ENCODE peak calls at places on chromosomes 12 and 14, in eight cellular contexts. R is IMR-90, A is GM23338, U is PC-3, J is H9, T is K562, S is hepatocyte, G is neuronal stem cell. D is an unnamed sample.

GRCh38 chr12:54370218-54370730 is 6.0 kb upstream of the GPR84 start:
- DNase-seq in R (peak; percentile 77), A (peak; percentile 93), U (peak; percentile 86), J (peak; percentile 94), T (peak; percentile 87), S (peak; percentile 90), G (no peak), D (no peak)

GRCh38 chr14:102027951-102028350 is 58.9 kb downstream of the HSP90AA1 start:
- DNase-seq in R (no peak), A (no peak), U (peak; percentile 51), J (no peak), T (no peak), S (no peak), G (no peak), D (no peak)

GRCh38 chr14:51419685-51420084 is 179.6 kb downstream of the TMX1 start:
- DNase-seq in R (no peak), A (no peak), U (no peak), J (no peak), T (no peak), S (no peak), G (no peak), D (peak; percentile 55)

GRCh38 chr14:89186850-89187376 is 230.1 kb downstream of the FOXN3 start:
- DNase-seq in R (peak; percentile 16), A (no peak), U (peak; percentile 57), J (no peak), T (peak; percentile 9), S (no peak), G (no peak), D (no peak)

GRCh38 chr12:68904351-68904982 is 28.5 kb downstream of the CPM start:
- DNase-seq in R (peak; percentile 10), A (no peak), U (no peak), J (no peak), T (no peak), S (no peak), G (no peak), D (no peak)

GRCh38 chr12:91785655-91786489 is 359.8 kb downstream of the BTG1 start:
- DNase-seq in R (no peak), A (no peak), U (no peak), J (no peak), T (no peak), S (no peak), G (no peak), D (no peak)

GRCh38 chr14:51092965-51093364 is 1.9 kb downstream of the TRIM9 start:
- DNase-seq in R (no peak), A (no peak), U (no peak), J (no peak), T (no peak), S (no peak), G (no peak), D (no peak)

GRCh38 chr12:130041983-130042812 is 120.1 kb upstream of the FZD10 start:
- DNase-seq in R (no peak), A (peak; percentile 68), U (no peak), J (peak; percentile 88), T (peak; percentile 29), S (peak; percentile 80), G (peak; percentile 57), D (peak; percentile 15)

GRCh38 chr14:92850492-92850891 is 56.4 kb downstream of the GOLGA5 start:
- DNase-seq in R (peak; percentile 46), A (no peak), U (no peak), J (no peak), T (no peak), S (no peak), G (no peak), D (no peak)

DNA sequence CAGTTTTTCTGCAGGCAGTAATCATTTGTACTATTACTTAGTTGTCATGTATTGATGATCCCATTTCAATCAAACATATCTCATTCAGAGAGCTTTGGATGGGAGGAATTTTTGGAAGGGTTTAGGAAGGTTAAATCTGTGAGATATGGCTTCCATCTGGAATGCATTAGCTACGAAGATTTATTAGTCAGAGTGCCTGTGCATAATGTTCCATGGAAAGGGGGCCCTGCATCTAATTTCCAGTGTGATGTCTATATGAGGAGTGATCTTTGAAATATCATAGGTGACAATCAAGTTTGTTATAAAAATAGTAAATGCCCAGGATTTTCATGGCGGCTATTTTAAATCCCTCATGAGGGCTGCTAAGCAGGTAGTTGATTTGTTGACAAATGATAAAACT is 494.9 kb downstream of the EGLN3 start:
- DNase-seq in R (no peak), A (no peak), U (no peak), J (no peak), T (no peak), S (no peak), G (no peak), D (no peak)
- H2AFZ ChIP-seq in R (no peak overlapping the region), A (no peak overlapping the region), U (no peak overlapping the region), J (no peak overlapping the region), T (no peak overlapping the region), S (no peak overlapping the region), G (no peak overlapping the region), D (no peak overlapping the region)

DNA sequence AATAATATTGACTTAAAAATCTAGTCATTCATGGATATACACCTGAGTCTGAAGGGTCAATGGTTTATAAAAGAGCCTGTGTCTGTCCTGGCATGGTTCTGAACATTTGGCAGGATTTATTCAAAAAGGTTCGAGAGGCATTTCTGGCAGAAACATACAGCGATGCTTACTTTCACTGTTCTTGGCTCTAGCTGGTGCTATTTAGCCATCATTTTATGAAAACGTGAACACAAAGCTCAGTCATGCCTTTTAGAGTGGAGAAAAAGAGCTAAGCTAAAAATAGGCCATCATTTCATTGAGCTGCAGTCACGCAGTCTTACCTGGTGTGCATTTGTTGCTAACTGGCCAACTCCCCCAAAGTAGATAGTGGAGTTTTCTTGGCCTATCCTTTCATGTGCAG is 1209.5 kb downstream of the SLC16A7 start:
- DNase-seq in R (no peak), A (no peak), U (no peak), J (no peak), T (no peak), S (no peak), G (no peak), D (no peak)
- H2AFZ ChIP-seq in R (no peak overlapping the region), A (no peak overlapping the region), U (no peak overlapping the region), J (no peak overlapping the region), T (no peak overlapping the region), S (no peak overlapping the region), G (no peak overlapping the region), D (no peak overlapping the region)

DNA sequence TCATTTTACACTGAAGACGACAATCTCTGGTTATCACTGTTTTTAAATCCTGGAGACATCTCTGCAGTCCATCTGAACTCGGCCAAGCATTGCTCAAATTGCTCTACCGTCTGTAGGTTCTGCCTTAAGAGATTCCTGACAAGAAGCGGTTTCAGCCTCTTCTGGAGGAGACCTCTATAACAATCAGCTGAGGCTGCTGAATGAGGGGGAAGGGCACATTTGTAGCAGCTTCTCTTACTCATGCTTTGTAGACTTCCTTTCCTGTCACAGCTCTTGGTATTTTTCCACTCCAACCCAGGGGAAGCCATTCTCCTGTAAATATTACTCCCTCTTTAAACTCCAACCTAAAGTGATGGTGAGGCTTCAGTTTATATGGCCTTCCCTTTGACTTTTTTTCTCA is 3.0 kb downstream of the ARG2 start:
- DNase-seq in R (peak; percentile 85), A (peak; percentile 77), U (peak; percentile 79), J (peak; percentile 73), T (peak; percentile 71), S (peak; percentile 81), G (peak; percentile 29), D (peak; percentile 55)
- H2AFZ ChIP-seq in R (peak overlapping the region; percentile 17), A (no peak overlapping the region), U (peak overlapping the region; percentile 85), J (no peak overlapping the region), T (peak overlapping the region; percentile 63), S (no peak overlapping the region), G (peak overlapping the region; percentile 1), D (peak overlapping the region; percentile 62)

DNA sequence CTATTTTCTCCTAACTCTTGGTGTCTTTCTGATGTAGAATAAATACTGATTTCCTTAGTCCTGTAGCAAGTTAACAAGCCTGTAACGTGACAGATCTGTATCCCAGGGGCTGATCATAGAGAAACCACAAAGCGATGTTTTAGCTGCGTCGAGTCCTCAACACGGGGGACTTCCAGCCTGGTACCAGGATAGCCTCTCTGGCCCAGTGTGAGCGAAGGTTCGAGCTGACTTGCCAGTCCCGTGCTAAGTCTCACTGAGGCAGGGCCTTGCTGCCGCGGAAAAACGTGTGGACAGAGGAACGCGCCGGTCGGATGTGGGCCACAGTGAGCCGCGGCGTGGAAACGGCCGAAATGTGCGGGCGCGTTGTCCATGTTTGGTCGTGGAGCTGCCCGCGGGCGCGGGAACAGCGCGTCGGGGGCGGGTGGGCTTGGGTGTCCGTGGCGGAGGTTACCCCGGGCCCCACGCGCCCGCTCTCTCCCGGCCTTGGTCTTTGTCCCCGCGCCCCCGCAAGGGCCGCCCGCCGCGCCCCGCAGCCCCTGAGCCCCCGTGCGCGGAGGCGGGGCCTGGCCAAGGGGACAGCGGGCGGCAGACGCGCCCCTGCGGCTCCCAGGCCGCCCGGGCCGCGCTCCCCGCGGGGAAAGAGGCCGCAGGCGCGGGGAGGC is 531 bp upstream of the EML1 start:
- DNase-seq in R (peak; percentile 20), A (peak; percentile 44), U (no peak), J (no peak), T (no peak), S (no peak), G (no peak), D (no peak)
- H2AFZ ChIP-seq in R (peak overlapping the region; percentile 94), A (peak overlapping the region; percentile 92), U (peak overlapping the region; percentile 87), J (no peak overlapping the region), T (peak overlapping the region; percentile 78), S (peak overlapping the region; percentile 93), G (peak overlapping the region; percentile 51), D (no peak overlapping the region)

D was measured in DND-41.